ENCODE peak calls at places on chromosomes 13 and 19, in five cellular contexts. One of them, this sample, is unnamed. For H3K27me3, the result is how much of the 10 kb centered on the place peaks cover.

GRCh38 chr19:3013261-3013725 is 15.8 kb downstream of the TLE2 start:
- DNase-seq in neural progenitor cell: no peak
- DNase-seq in left ventricle myocardium inferior: no peak
- DNase-seq in CD8-positive, alpha-beta memory T cell: no peak
- DNase-seq in heart left ventricle: no peak
- DNase-seq in this sample: no peak

GRCh38 chr19:19342086-19343015 is 21.7 kb downstream of the MAU2 start:
- DNase-seq in heart left ventricle: peak
- DNase-seq in CD8-positive, alpha-beta memory T cell: no peak
- DNase-seq in neural progenitor cell: peak
- DNase-seq in left ventricle myocardium inferior: peak
- DNase-seq in this sample: peak

GRCh38 chr19:37654118-37654517 is 1.1 kb downstream of the ZFP30 start:
- DNase-seq in neural progenitor cell: no peak
- DNase-seq in CD8-positive, alpha-beta memory T cell: no peak
- DNase-seq in heart left ventricle: no peak
- DNase-seq in left ventricle myocardium inferior: no peak
- DNase-seq in this sample: no peak

GRCh38 chr13:51806571-51806970 is 2.6 kb upstream of the DHRS12 start:
- DNase-seq in CD8-positive, alpha-beta memory T cell: no peak
- DNase-seq in left ventricle myocardium inferior: no peak
- DNase-seq in heart left ventricle: no peak
- DNase-seq in neural progenitor cell: no peak
- DNase-seq in this sample: peak

GRCh38 chr19:11513946-11514345 is 8.3 kb upstream of the ZNF653 start:
- DNase-seq in left ventricle myocardium inferior: no peak
- DNase-seq in neural progenitor cell: no peak
- DNase-seq in heart left ventricle: no peak
- DNase-seq in CD8-positive, alpha-beta memory T cell: no peak
- DNase-seq in this sample: no peak

GRCh38 chr13:63636231-63636993 is 2220.8 kb upstream of the PCDH20 start:
- DNase-seq in CD8-positive, alpha-beta memory T cell: no peak
- DNase-seq in heart left ventricle: no peak
- DNase-seq in neural progenitor cell: no peak
- DNase-seq in left ventricle myocardium inferior: no peak
- DNase-seq in this sample: no peak

GRCh38 chr13:113635048-113635420 is 23.0 kb downstream of the ATP4B start:
- DNase-seq in neural progenitor cell: no peak
- DNase-seq in left ventricle myocardium inferior: peak
- DNase-seq in heart left ventricle: peak
- DNase-seq in CD8-positive, alpha-beta memory T cell: no peak
- DNase-seq in this sample: no peak

GRCh38 chr13:108558489-108558888 is 70.9 kb upstream of the MYO16 start:
- DNase-seq in left ventricle myocardium inferior: no peak
- DNase-seq in CD8-positive, alpha-beta memory T cell: no peak
- DNase-seq in heart left ventricle: no peak
- DNase-seq in neural progenitor cell: no peak
- DNase-seq in this sample: no peak

GRCh38 chr13:28843594-28843993 is 23.5 kb downstream of the MTUS2 start:
- DNase-seq in left ventricle myocardium inferior: no peak
- DNase-seq in heart left ventricle: no peak
- DNase-seq in CD8-positive, alpha-beta memory T cell: no peak
- DNase-seq in neural progenitor cell: no peak
- DNase-seq in this sample: no peak

GRCh38 chr19:6232567-6232966 is 47.2 kb downstream of the MLLT1 start:
- DNase-seq in left ventricle myocardium inferior: no peak
- DNase-seq in CD8-positive, alpha-beta memory T cell: no peak
- DNase-seq in heart left ventricle: no peak
- DNase-seq in neural progenitor cell: no peak
- DNase-seq in this sample: peak

GRCh38 chr13:93922063-93922462 is 557.4 kb downstream of the DCT start:
- DNase-seq in CD8-positive, alpha-beta memory T cell: no peak
- DNase-seq in left ventricle myocardium inferior: no peak
- DNase-seq in neural progenitor cell: no peak
- DNase-seq in heart left ventricle: no peak
- DNase-seq in this sample: no peak

GRCh38 chr13:112065521-112065866 is 1.5 kb upstream of the SOX1 start:
- DNase-seq in neural progenitor cell: no peak
- DNase-seq in CD8-positive, alpha-beta memory T cell: no peak
- DNase-seq in heart left ventricle: no peak
- DNase-seq in left ventricle myocardium inferior: no peak
- DNase-seq in this sample: no peak

GRCh38 chr19:32018014-32018413 is 327.4 kb upstream of the ZNF507 start:
- DNase-seq in neural progenitor cell: no peak
- DNase-seq in left ventricle myocardium inferior: no peak
- DNase-seq in heart left ventricle: no peak
- DNase-seq in CD8-positive, alpha-beta memory T cell: no peak
- DNase-seq in this sample: peak

GRCh38 chr19:55653651-55654322 is 1.0 kb upstream of the U2AF2 start:
- DNase-seq in neural progenitor cell: peak
- DNase-seq in CD8-positive, alpha-beta memory T cell: peak
- DNase-seq in heart left ventricle: peak
- DNase-seq in left ventricle myocardium inferior: peak
- DNase-seq in this sample: peak

GRCh38 chr19:8445488-8446001 is 770 bp downstream of the HNRNPM start:
- DNase-seq in CD8-positive, alpha-beta memory T cell: peak
- DNase-seq in heart left ventricle: peak
- DNase-seq in neural progenitor cell: peak
- DNase-seq in left ventricle myocardium inferior: peak
- DNase-seq in this sample: peak

GRCh38 chr13:99658266-99658991 is 157.2 kb downstream of the TM9SF2 start:
- DNase-seq in heart left ventricle: peak
- DNase-seq in neural progenitor cell: peak
- DNase-seq in CD8-positive, alpha-beta memory T cell: peak
- DNase-seq in left ventricle myocardium inferior: peak
- DNase-seq in this sample: peak

GRCh38 chr13:28528848-28529247 is 33.9 kb upstream of the FLT1 start:
- DNase-seq in neural progenitor cell: no peak
- DNase-seq in heart left ventricle: no peak
- DNase-seq in left ventricle myocardium inferior: no peak
- DNase-seq in CD8-positive, alpha-beta memory T cell: no peak
- DNase-seq in this sample: no peak

GRCh38 chr13:31588331-31588730 is 151.0 kb upstream of the RXFP2 start:
- DNase-seq in neural progenitor cell: no peak
- DNase-seq in CD8-positive, alpha-beta memory T cell: no peak
- DNase-seq in left ventricle myocardium inferior: no peak
- DNase-seq in heart left ventricle: no peak
- DNase-seq in this sample: no peak

GRCh38 chr13:41554626-41555386 is 97.5 kb downstream of the RGCC start:
- DNase-seq in left ventricle myocardium inferior: no peak
- DNase-seq in neural progenitor cell: no peak
- DNase-seq in heart left ventricle: no peak
- DNase-seq in CD8-positive, alpha-beta memory T cell: no peak
- DNase-seq in this sample: no peak

GRCh38 chr19:3411636-3412035 is 45.3 kb downstream of the NFIC start:
- DNase-seq in heart left ventricle: no peak
- DNase-seq in CD8-positive, alpha-beta memory T cell: no peak
- DNase-seq in left ventricle myocardium inferior: no peak
- DNase-seq in neural progenitor cell: no peak
- DNase-seq in this sample: no peak

GRCh38 chr13:49308104-49308875 is 60.6 kb downstream of the CDADC1 start:
- DNase-seq in heart left ventricle: peak
- DNase-seq in CD8-positive, alpha-beta memory T cell: no peak
- DNase-seq in left ventricle myocardium inferior: peak
- DNase-seq in neural progenitor cell: no peak
- DNase-seq in this sample: no peak

GRCh38 chr19:7006305-7006704 is 14.9 kb downstream of the MBD3L2B start:
- DNase-seq in left ventricle myocardium inferior: no peak
- DNase-seq in neural progenitor cell: no peak
- DNase-seq in CD8-positive, alpha-beta memory T cell: no peak
- DNase-seq in heart left ventricle: no peak
- DNase-seq in this sample: no peak

GRCh38 chr13:27170521-27171243 is 929 bp downstream of the USP12 start:
- DNase-seq in heart left ventricle: peak
- DNase-seq in neural progenitor cell: peak
- DNase-seq in left ventricle myocardium inferior: peak
- DNase-seq in CD8-positive, alpha-beta memory T cell: peak
- DNase-seq in this sample: peak

GRCh38 chr13:66618702-66619101 is 611.4 kb downstream of the PCDH9 start:
- DNase-seq in left ventricle myocardium inferior: no peak
- DNase-seq in CD8-positive, alpha-beta memory T cell: no peak
- DNase-seq in heart left ventricle: no peak
- DNase-seq in neural progenitor cell: peak
- DNase-seq in this sample: peak

GRCh38 chr13:67075239-67075638 is 154.9 kb downstream of the PCDH9 start:
- DNase-seq in heart left ventricle: no peak
- DNase-seq in neural progenitor cell: no peak
- DNase-seq in CD8-positive, alpha-beta memory T cell: no peak
- DNase-seq in left ventricle myocardium inferior: no peak
- DNase-seq in this sample: no peak

GRCh38 chr19:10045371-10045770 is 32.1 kb downstream of the RDH8 start:
- DNase-seq in neural progenitor cell: no peak
- DNase-seq in left ventricle myocardium inferior: no peak
- DNase-seq in CD8-positive, alpha-beta memory T cell: no peak
- DNase-seq in heart left ventricle: no peak
- DNase-seq in this sample: no peak

GRCh38 chr19:34994643-34995471 is 5.3 kb upstream of the GRAMD1A start:
- DNase-seq in heart left ventricle: no peak
- DNase-seq in CD8-positive, alpha-beta memory T cell: no peak
- DNase-seq in neural progenitor cell: no peak
- DNase-seq in left ventricle myocardium inferior: no peak
- DNase-seq in this sample: no peak

GRCh38 chr13:40966298-40966697 is 52.8 kb downstream of the ELF1 start:
- DNase-seq in heart left ventricle: no peak
- DNase-seq in CD8-positive, alpha-beta memory T cell: no peak
- DNase-seq in left ventricle myocardium inferior: no peak
- DNase-seq in neural progenitor cell: no peak
- DNase-seq in this sample: no peak

GRCh38 chr13:36133950-36134349 is 2.8 kb upstream of the DCLK1 start:
- DNase-seq in CD8-positive, alpha-beta memory T cell: no peak
- DNase-seq in left ventricle myocardium inferior: no peak
- DNase-seq in heart left ventricle: no peak
- DNase-seq in neural progenitor cell: no peak
- DNase-seq in this sample: no peak

DNA sequence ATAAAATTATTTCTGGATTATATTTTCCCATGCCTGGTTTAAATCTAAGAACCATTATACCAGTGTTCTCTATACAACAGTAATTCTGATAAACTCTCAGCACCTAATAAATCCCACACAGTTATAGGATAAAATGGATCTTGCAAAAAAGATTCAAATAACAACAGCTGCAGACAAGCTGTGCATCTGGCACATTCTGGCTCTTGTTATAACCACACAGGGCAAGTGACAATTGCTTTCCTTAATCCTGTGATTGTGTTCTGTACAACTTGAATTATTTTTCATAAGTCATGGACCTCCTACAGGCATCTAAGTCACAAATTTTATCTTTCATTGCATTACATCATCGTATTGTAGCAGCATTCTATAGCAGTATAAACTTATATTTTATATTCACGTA is 948.3 kb downstream of the SLITRK1 start:
- DNase-seq in left ventricle myocardium inferior: no peak
- DNase-seq in neural progenitor cell: no peak
- DNase-seq in heart left ventricle: no peak
- DNase-seq in CD8-positive, alpha-beta memory T cell: no peak
- DNase-seq in this sample: no peak
- H3K27me3 ChIP-seq in left ventricle myocardium inferior: under half
- H3K27me3 ChIP-seq in neural progenitor cell: under half
- H3K27me3 ChIP-seq in heart left ventricle: under half
- H3K27me3 ChIP-seq in CD8-positive, alpha-beta memory T cell: under half
- H3K27me3 ChIP-seq in this sample: under half

GRCh38 chr19:33214621-33215020 is 11.0 kb downstream of the SLC7A10 start:
- DNase-seq in neural progenitor cell: peak
- DNase-seq in heart left ventricle: peak
- DNase-seq in CD8-positive, alpha-beta memory T cell: no peak
- DNase-seq in left ventricle myocardium inferior: no peak
- DNase-seq in this sample: peak
- H3K27me3 ChIP-seq in neural progenitor cell: under half
- H3K27me3 ChIP-seq in heart left ventricle: under half
- H3K27me3 ChIP-seq in CD8-positive, alpha-beta memory T cell: under half
- H3K27me3 ChIP-seq in left ventricle myocardium inferior: under half
- H3K27me3 ChIP-seq in this sample: under half

DNA sequence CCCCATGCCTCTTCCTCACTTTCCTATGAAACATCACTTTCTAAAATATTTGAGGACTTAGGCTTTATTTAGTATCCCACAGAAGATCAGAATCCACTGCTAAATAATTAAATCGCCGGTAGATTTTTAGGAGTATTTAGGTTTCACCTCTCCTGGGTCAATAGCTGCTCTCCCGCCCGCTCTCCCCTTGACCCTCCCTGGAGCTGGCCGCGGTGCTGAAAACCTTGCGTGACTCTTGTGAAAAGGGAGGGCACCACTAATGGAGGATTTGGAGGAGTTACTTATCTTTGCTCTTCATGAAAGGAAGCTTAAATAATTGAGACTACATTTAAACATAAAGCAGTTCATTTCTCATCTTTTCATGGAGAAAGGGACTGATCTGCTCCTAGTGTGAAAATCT is 14.1 kb downstream of the POU4F1 start:
- DNase-seq in neural progenitor cell: peak
- DNase-seq in CD8-positive, alpha-beta memory T cell: no peak
- DNase-seq in heart left ventricle: peak
- DNase-seq in left ventricle myocardium inferior: peak
- DNase-seq in this sample: peak
- H3K27me3 ChIP-seq in neural progenitor cell: half or more
- H3K27me3 ChIP-seq in CD8-positive, alpha-beta memory T cell: under half
- H3K27me3 ChIP-seq in heart left ventricle: under half
- H3K27me3 ChIP-seq in left ventricle myocardium inferior: half or more
- H3K27me3 ChIP-seq in this sample: half or more

GRCh38 chr13:25503856-25504255 is 132.1 kb downstream of the ATP8A2 start:
- DNase-seq in heart left ventricle: no peak
- DNase-seq in neural progenitor cell: no peak
- DNase-seq in CD8-positive, alpha-beta memory T cell: no peak
- DNase-seq in left ventricle myocardium inferior: no peak
- DNase-seq in this sample: no peak
- H3K27me3 ChIP-seq in heart left ventricle: under half
- H3K27me3 ChIP-seq in neural progenitor cell: under half
- H3K27me3 ChIP-seq in CD8-positive, alpha-beta memory T cell: under half
- H3K27me3 ChIP-seq in left ventricle myocardium inferior: half or more
- H3K27me3 ChIP-seq in this sample: under half